ENCODE peak calls at places on chromosomes 6 and 20, in four cellular contexts. One of them, this sample, is unnamed.

GRCh38 chr6:26327450-26328264 is 37.3 kb upstream of the BTN3A2 start:
- DNase-seq in HL-60: no peak
- DNase-seq in GM12878: no peak
- DNase-seq in K562: peak; percentile 43
- DNase-seq in this sample: no peak

GRCh38 chr20:63041776-63042175 is 35.0 kb upstream of the BHLHE23 start:
- DNase-seq in HL-60: no peak
- DNase-seq in GM12878: no peak
- DNase-seq in K562: no peak
- DNase-seq in this sample: no peak

GRCh38 chr6:27873101-27874030 is 38.8 kb downstream of the OR2B2 start:
- DNase-seq in HL-60: no peak
- DNase-seq in GM12878: peak; percentile 90
- DNase-seq in K562: no peak
- DNase-seq in this sample: no peak

GRCh38 chr20:24838551-24839530 is 110.2 kb upstream of the CST7 start:
- DNase-seq in HL-60: no peak
- DNase-seq in GM12878: peak; percentile 52
- DNase-seq in K562: no peak
- DNase-seq in this sample: peak; percentile 39

GRCh38 chr6:26197736-26198625 is 110.8 kb downstream of the HFE start:
- DNase-seq in HL-60: peak; percentile 44
- DNase-seq in GM12878: no peak
- DNase-seq in K562: no peak
- DNase-seq in this sample: no peak

GRCh38 chr6:69942485-69942884 is 76.1 kb downstream of the COL19A1 start:
- DNase-seq in HL-60: no peak
- DNase-seq in GM12878: no peak
- DNase-seq in K562: no peak
- DNase-seq in this sample: no peak

GRCh38 chr6:150902142-150902800 is 36.8 kb downstream of the MTHFD1L start:
- DNase-seq in HL-60: no peak
- DNase-seq in GM12878: no peak
- DNase-seq in K562: no peak
- DNase-seq in this sample: no peak

GRCh38 chr6:41584205-41584604 is 38.0 kb downstream of the FOXP4 start:
- DNase-seq in HL-60: no peak
- DNase-seq in GM12878: no peak
- DNase-seq in K562: no peak
- DNase-seq in this sample: no peak

GRCh38 chr6:130503146-130503545 is 137.3 kb downstream of the TMEM200A start:
- DNase-seq in HL-60: no peak
- DNase-seq in GM12878: no peak
- DNase-seq in K562: no peak
- DNase-seq in this sample: no peak

GRCh38 chr6:40672118-40672517 is 85.0 kb upstream of the LRFN2 start:
- DNase-seq in HL-60: no peak
- DNase-seq in GM12878: no peak
- DNase-seq in K562: no peak
- DNase-seq in this sample: no peak

GRCh38 chr20:60095456-60095855 is 137.2 kb downstream of the CDH26 start:
- DNase-seq in HL-60: no peak
- DNase-seq in GM12878: no peak
- DNase-seq in K562: no peak
- DNase-seq in this sample: no peak

GRCh38 chr6:3386374-3386857 is 70.4 kb downstream of the SLC22A23 start:
- DNase-seq in HL-60: no peak
- DNase-seq in GM12878: no peak
- DNase-seq in K562: no peak
- DNase-seq in this sample: no peak

GRCh38 chr20:7497985-7498384 is 442.3 kb downstream of the HAO1 start:
- DNase-seq in HL-60: no peak
- DNase-seq in GM12878: no peak
- DNase-seq in K562: no peak
- DNase-seq in this sample: no peak

GRCh38 chr6:50520325-50520724 is 193.0 kb upstream of the TFAP2D start:
- DNase-seq in HL-60: no peak
- DNase-seq in GM12878: no peak
- DNase-seq in K562: no peak
- DNase-seq in this sample: no peak

GRCh38 chr6:19465760-19466159 is 371.4 kb upstream of the ID4 start:
- DNase-seq in HL-60: no peak
- DNase-seq in GM12878: no peak
- DNase-seq in K562: no peak
- DNase-seq in this sample: no peak

GRCh38 chr6:26003102-26003694 is 40.6 kb downstream of the TRIM38 start:
- DNase-seq in HL-60: no peak
- DNase-seq in GM12878: no peak
- DNase-seq in K562: peak; percentile 81
- DNase-seq in this sample: no peak

GRCh38 chr6:23454090-23454998 is 671.7 kb upstream of the NRSN1 start:
- DNase-seq in HL-60: no peak
- DNase-seq in GM12878: no peak
- DNase-seq in K562: no peak
- DNase-seq in this sample: no peak

GRCh38 chr20:14219801-14220461 is 117.5 kb downstream of the FLRT3 start:
- DNase-seq in HL-60: no peak
- DNase-seq in GM12878: no peak
- DNase-seq in K562: no peak
- DNase-seq in this sample: no peak

GRCh38 chr6:144582939-144583613 is 297.9 kb downstream of the UTRN start:
- DNase-seq in HL-60: no peak
- DNase-seq in GM12878: peak; percentile 83
- DNase-seq in K562: no peak
- DNase-seq in this sample: peak; percentile 10

GRCh38 chr20:11850901-11851300 is 66.8 kb upstream of the BTBD3 start:
- DNase-seq in HL-60: no peak
- DNase-seq in GM12878: no peak
- DNase-seq in K562: no peak
- DNase-seq in this sample: no peak

GRCh38 chr20:51760905-51761544 is 7.2 kb downstream of the ATP9A start:
- DNase-seq in HL-60: no peak
- DNase-seq in GM12878: no peak
- DNase-seq in K562: no peak
- DNase-seq in this sample: no peak

GRCh38 chr6:146582857-146583256 is 15.9 kb upstream of the ADGB start:
- DNase-seq in HL-60: peak; percentile 75
- DNase-seq in GM12878: no peak
- DNase-seq in K562: no peak
- DNase-seq in this sample: no peak

GRCh38 chr6:9412951-9413559 is 977.7 kb upstream of the SLC35B3 start:
- DNase-seq in HL-60: peak; percentile 2
- DNase-seq in GM12878: no peak
- DNase-seq in K562: peak; percentile 15
- DNase-seq in this sample: peak; percentile 9

GRCh38 chr20:36228809-36229208 is 7.5 kb upstream of the AAR2 start:
- DNase-seq in HL-60: no peak
- DNase-seq in GM12878: no peak
- DNase-seq in K562: no peak
- DNase-seq in this sample: no peak

GRCh38 chr20:59010995-59011873 is 4.2 kb upstream of the CTSZ start:
- DNase-seq in HL-60: no peak
- DNase-seq in GM12878: no peak
- DNase-seq in K562: no peak
- DNase-seq in this sample: no peak

GRCh38 chr20:31565699-31566331 is 39.3 kb upstream of the ID1 start:
- DNase-seq in HL-60: no peak
- DNase-seq in GM12878: no peak
- DNase-seq in K562: no peak
- DNase-seq in this sample: no peak

GRCh38 chr6:100846276-100846675 is 34.9 kb downstream of the ASCC3 start:
- DNase-seq in HL-60: no peak
- DNase-seq in GM12878: no peak
- DNase-seq in K562: no peak
- DNase-seq in this sample: no peak

GRCh38 chr6:166162599-166163342 is 4.9 kb downstream of the TBXT start:
- DNase-seq in HL-60: no peak
- DNase-seq in GM12878: no peak
- DNase-seq in K562: no peak
- DNase-seq in this sample: no peak

DNA sequence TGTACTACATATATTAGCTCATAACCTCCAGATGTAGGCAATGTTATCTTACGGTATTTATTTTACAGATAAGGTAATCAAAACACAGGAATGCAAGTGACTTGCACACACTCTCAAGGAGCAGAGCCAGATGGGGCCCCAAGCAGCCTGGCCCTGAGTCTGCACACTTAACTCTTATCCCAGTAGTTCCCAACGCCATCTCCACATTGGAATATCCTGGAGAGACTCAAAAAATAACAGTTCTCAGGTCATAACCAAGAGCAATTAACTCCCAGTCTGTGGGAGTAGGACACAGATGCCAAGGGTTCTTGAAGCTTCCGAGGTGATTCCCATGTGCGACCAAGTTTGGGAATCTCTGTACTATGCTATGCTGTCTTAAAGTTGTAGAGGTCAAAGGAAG is 398.7 kb downstream of the PHF3 start:
- DNase-seq in HL-60: no peak
- DNase-seq in GM12878: no peak
- DNase-seq in K562: no peak
- DNase-seq in this sample: no peak
- TF ChIP-seq SPI1 in HL-60: no peak
- TF ChIP-seq SPI1 in GM12878: no peak
- TF ChIP-seq SPI1 in K562: no peak
- TF ChIP-seq SPI1 in this sample: no peak

GRCh38 chr6:36224918-36225461 is 28.4 kb downstream of the BRPF3 start:
- DNase-seq in HL-60: peak; percentile 70
- DNase-seq in GM12878: no peak
- DNase-seq in K562: peak; percentile 91
- DNase-seq in this sample: no peak

GRCh38 chr6:36226648-36227047 is 30.1 kb downstream of the BRPF3 start:
- DNase-seq in HL-60: no peak
- DNase-seq in GM12878: no peak
- DNase-seq in K562: no peak
- DNase-seq in this sample: no peak

GRCh38 chr6:36221674-36222073 is 25.1 kb downstream of the BRPF3 start:
- DNase-seq in HL-60: no peak
- DNase-seq in GM12878: no peak
- DNase-seq in K562: no peak
- DNase-seq in this sample: no peak

GRCh38 chr6:36222924-36223323 is 26.4 kb downstream of the BRPF3 start:
- DNase-seq in HL-60: no peak
- DNase-seq in GM12878: no peak
- DNase-seq in K562: no peak
- DNase-seq in this sample: no peak

GRCh38 chr6:36223706-36224105 is 27.2 kb downstream of the BRPF3 start:
- DNase-seq in HL-60: no peak
- DNase-seq in GM12878: no peak
- DNase-seq in K562: no peak
- DNase-seq in this sample: no peak
- TF ChIP-seq SPI1 in HL-60: no peak
- TF ChIP-seq SPI1 in GM12878: no peak
- TF ChIP-seq SPI1 in K562: no peak
- TF ChIP-seq SPI1 in this sample: no peak

DNA sequence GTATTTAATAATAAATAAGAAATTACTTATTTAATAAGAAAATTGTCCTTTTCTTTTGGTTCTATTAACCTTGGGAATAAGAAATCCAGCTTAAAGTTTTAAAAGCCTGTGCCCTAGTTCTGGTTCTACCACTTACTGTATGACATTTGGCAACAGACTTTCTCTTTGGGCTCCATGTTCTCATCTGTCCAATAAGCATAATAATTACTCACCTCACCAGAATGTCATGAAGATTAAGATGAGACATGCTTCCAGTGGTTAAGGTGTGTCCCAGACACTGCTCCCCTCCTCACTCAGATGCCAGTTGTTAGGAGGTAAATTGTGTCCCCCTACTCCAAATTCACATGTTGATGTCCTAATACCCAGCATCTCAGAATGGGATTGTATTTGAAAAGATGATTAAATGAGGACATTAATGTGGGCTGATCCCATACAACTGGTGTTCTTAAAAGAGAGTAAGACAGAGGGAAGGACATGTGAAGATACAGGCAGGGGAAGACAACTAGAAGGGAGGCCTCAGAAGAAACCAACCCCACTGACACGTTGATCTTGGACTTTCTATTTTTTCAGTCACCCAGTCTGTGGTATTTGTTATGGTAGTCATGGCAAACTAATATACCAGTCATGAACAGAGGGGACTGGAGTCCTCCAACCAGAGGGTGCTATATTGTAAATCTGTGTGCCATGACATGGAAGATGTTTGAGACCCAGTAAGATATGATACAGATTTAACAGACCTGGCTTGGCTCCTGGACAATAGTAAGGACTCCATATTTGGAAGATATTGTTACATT is 6.4 kb upstream of the MICAL1 start:
- DNase-seq in HL-60: no peak
- DNase-seq in GM12878: no peak
- DNase-seq in K562: no peak
- DNase-seq in this sample: no peak
- TF ChIP-seq SPI1 in HL-60: no peak
- TF ChIP-seq SPI1 in GM12878: no peak
- TF ChIP-seq SPI1 in K562: no peak
- TF ChIP-seq SPI1 in this sample: no peak

GRCh38 chr6:33885121-33886057 is 81.6 kb upstream of the MLN start:
- DNase-seq in HL-60: no peak
- DNase-seq in GM12878: no peak
- DNase-seq in K562: no peak
- DNase-seq in this sample: no peak
- TF ChIP-seq SPI1 in HL-60: no peak
- TF ChIP-seq SPI1 in GM12878: no peak
- TF ChIP-seq SPI1 in K562: no peak
- TF ChIP-seq SPI1 in this sample: no peak

GRCh38 chr20:47306755-47307370 is 49.6 kb downstream of the ZMYND8 start:
- DNase-seq in HL-60: no peak
- DNase-seq in GM12878: no peak
- DNase-seq in K562: no peak
- DNase-seq in this sample: no peak

GRCh38 chr20:47306095-47306494 is 50.4 kb downstream of the ZMYND8 start:
- DNase-seq in HL-60: no peak
- DNase-seq in GM12878: no peak
- DNase-seq in K562: no peak
- DNase-seq in this sample: no peak

GRCh38 chr20:47304287-47304686 is 52.2 kb downstream of the ZMYND8 start:
- DNase-seq in HL-60: no peak
- DNase-seq in GM12878: no peak
- DNase-seq in K562: no peak
- DNase-seq in this sample: no peak

GRCh38 chr20:47303736-47304135 is 52.8 kb downstream of the ZMYND8 start:
- DNase-seq in HL-60: no peak
- DNase-seq in GM12878: no peak
- DNase-seq in K562: no peak
- DNase-seq in this sample: no peak

GRCh38 chr20:47305667-47306066 is 50.8 kb downstream of the ZMYND8 start:
- DNase-seq in HL-60: no peak
- DNase-seq in GM12878: no peak
- DNase-seq in K562: no peak
- DNase-seq in this sample: no peak
- TF ChIP-seq SPI1 in HL-60: no peak
- TF ChIP-seq SPI1 in GM12878: no peak
- TF ChIP-seq SPI1 in K562: no peak
- TF ChIP-seq SPI1 in this sample: no peak

This sample was measured in GM12891.